ENCODE peak calls at places on chromosomes 11 and 22, in six cellular contexts. C is CD8-positive, alpha-beta memory T cell; H is adrenal gland; J is IMR-90; E is right lobe of liver; U is sigmoid colon. A is an unnamed sample.
A peak's percentile ranks its signal among the peaks of the same experiment; 100 is the strongest.

GRCh38 chr11:93817426-93818348 is 32.7 kb downstream of the VSTM5 start:
- DNase-seq in C (no peak), H (no peak), J (no peak), E (no peak), U (no peak), A (no peak)

GRCh38 chr11:32092581-32093170 is 1.8 kb downstream of the RCN1 start:
- DNase-seq in C (no peak), H (no peak), J (no peak), E (no peak), U (no peak), A (no peak)

GRCh38 chr22:50630376-50630775 is 2.4 kb upstream of the ARSA start:
- DNase-seq in C (no peak), H (no peak), J (no peak), E (no peak), U (no peak), A (peak; percentile 14)

GRCh38 chr11:75352417-75353206 is 1.2 kb upstream of the ARRB1 start:
- DNase-seq in C (no peak), H (no peak), J (no peak), E (peak; percentile 78), U (peak; percentile 82), A (peak; percentile 67)

GRCh38 chr11:72038491-72038890 is 39.8 kb downstream of the IL18BP start:
- DNase-seq in C (no peak), H (peak; percentile 79), J (peak; percentile 72), E (no peak), U (peak; percentile 94), A (peak; percentile 55)

GRCh38 chr11:70661763-70662501 is 263.6 kb downstream of the CTTN start:
- DNase-seq in C (no peak), H (peak; percentile 29), J (peak; percentile 43), E (no peak), U (no peak), A (no peak)

GRCh38 chr22:24506802-24507438 is 11.8 kb downstream of the UPB1 start:
- DNase-seq in C (no peak), H (no peak), J (peak; percentile 45), E (no peak), U (no peak), A (no peak)

GRCh38 chr22:47115518-47115890 is 353.1 kb downstream of the TBC1D22A start:
- DNase-seq in C (no peak), H (no peak), J (no peak), E (peak; percentile 37), U (peak; percentile 57), A (no peak)

GRCh38 chr11:119795231-119795630 is 66.2 kb upstream of the NECTIN1 start:
- DNase-seq in C (no peak), H (no peak), J (peak; percentile 77), E (peak; percentile 28), U (no peak), A (no peak)

GRCh38 chr11:40987895-40988435 is 471.5 kb downstream of the LRRC4C start:
- DNase-seq in C (no peak), H (no peak), J (no peak), E (no peak), U (no peak), A (no peak)

GRCh38 chr22:28911777-28912669 is 28.7 kb downstream of the ZNRF3 start:
- DNase-seq in C (no peak), H (no peak), J (peak; percentile 65), E (no peak), U (peak; percentile 68), A (no peak)

GRCh38 chr11:62130498-62131464 is 7.0 kb downstream of the INCENP start:
- DNase-seq in C (no peak), H (no peak), J (no peak), E (no peak), U (peak; percentile 25), A (peak; percentile 19)

GRCh38 chr22:45777046-45777851 is 105.6 kb downstream of the ATXN10 start:
- DNase-seq in C (no peak), H (no peak), J (peak; percentile 63), E (no peak), U (no peak), A (no peak)

GRCh38 chr11:76604081-76604601 is 66.4 kb downstream of the LRRC32 start:
- DNase-seq in C (no peak), H (no peak), J (no peak), E (no peak), U (no peak), A (no peak)

GRCh38 chr22:28716686-28717085 is 24.9 kb downstream of the CHEK2 start:
- DNase-seq in C (no peak), H (no peak), J (peak; percentile 21), E (no peak), U (no peak), A (no peak)

GRCh38 chr11:60840711-60841430 is 1.0 kb upstream of the CCDC86 start:
- DNase-seq in C (no peak), H (no peak), J (peak; percentile 94), E (no peak), U (peak; percentile 76), A (no peak)

GRCh38 chr11:134402910-134403309 is 9.1 kb downstream of the B3GAT1 start:
- DNase-seq in C (no peak), H (no peak), J (no peak), E (no peak), U (no peak), A (no peak)

GRCh38 chr11:66858186-66858938 is 1.5 kb downstream of the LRFN4 start:
- DNase-seq in C (no peak), H (no peak), J (no peak), E (peak; percentile 62), U (peak; percentile 68), A (no peak)

GRCh38 chr22:45885171-45885840 is 91.7 kb downstream of the WNT7B start:
- DNase-seq in C (no peak), H (peak; percentile 3), J (no peak), E (peak; percentile 45), U (peak; percentile 51), A (no peak)

GRCh38 chr22:48423481-48423901 is 1404.2 kb downstream of the BRD1 start:
- DNase-seq in C (no peak), H (no peak), J (no peak), E (peak; percentile 15), U (no peak), A (no peak)

GRCh38 chr11:65695459-65696241 is 16.4 kb upstream of the KAT5 start:
- DNase-seq in C (no peak), H (no peak), J (no peak), E (no peak), U (no peak), A (peak; percentile 91)

GRCh38 chr11:7571640-7572000 is 57.8 kb downstream of the PPFIBP2 start:
- DNase-seq in C (no peak), H (peak; percentile 77), J (peak; percentile 69), E (peak; percentile 66), U (peak; percentile 73), A (peak; percentile 79)

GRCh38 chr22:17882162-17882561 is 107.9 kb upstream of the BID start:
- DNase-seq in C (no peak), H (no peak), J (no peak), E (no peak), U (no peak), A (no peak)

GRCh38 chr22:17882727-17883126 is 108.5 kb upstream of the BID start:
- DNase-seq in C (no peak), H (no peak), J (no peak), E (no peak), U (no peak), A (no peak)

GRCh38 chr22:17884951-17885350 is 110.7 kb upstream of the BID start:
- DNase-seq in C (no peak), H (no peak), J (peak; percentile 16), E (no peak), U (no peak), A (no peak)

GRCh38 chr22:17884084-17884483 is 109.8 kb upstream of the BID start:
- DNase-seq in C (no peak), H (no peak), J (no peak), E (peak; percentile 92), U (no peak), A (no peak)

DNA sequence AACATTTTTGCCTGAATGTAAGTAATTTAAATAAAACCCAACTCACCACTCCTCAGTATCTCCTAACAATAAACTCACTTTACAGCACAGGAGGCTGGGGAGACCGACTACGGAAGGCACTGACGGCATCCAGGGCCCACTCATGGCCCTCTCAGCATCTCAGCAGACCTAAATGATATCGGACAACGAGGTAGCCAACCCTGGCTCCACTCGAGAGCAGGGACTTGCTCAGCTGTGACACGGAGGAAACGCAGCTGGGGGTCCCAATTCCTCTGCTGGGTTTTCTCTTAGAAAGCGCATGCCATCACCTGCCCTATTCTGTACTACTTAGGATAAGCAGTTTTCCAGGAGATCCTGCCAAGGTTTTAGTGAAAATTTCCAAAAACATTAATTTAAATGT is 109.1 kb upstream of the BID start:
- DNase-seq in C (no peak), H (no peak), J (no peak), E (no peak), U (no peak), A (no peak)
- H3K36me3 ChIP-seq in C (peaks cover 10% of the 10 kb centered on the region), H (peaks cover 53% of the 10 kb centered on the region), J (peaks cover 34% of the 10 kb centered on the region), E (no peaks in the 10 kb centered on the region), U (peaks cover 45% of the 10 kb centered on the region), A (peaks cover 21% of the 10 kb centered on the region)

GRCh38 chr11:121586727-121587126 is 134.0 kb upstream of the SORL1-AS1 start:
- DNase-seq in C (no peak), H (no peak), J (no peak), E (no peak), U (no peak), A (no peak)
- H3K36me3 ChIP-seq in C (peaks cover 64% of the 10 kb centered on the region), H (no peaks in the 10 kb centered on the region), J (no peaks in the 10 kb centered on the region), E (no peaks in the 10 kb centered on the region), U (no peaks in the 10 kb centered on the region), A (peaks cover 56% of the 10 kb centered on the region)

GRCh38 chr11:20363500-20364411 is at the start of gene HTATIP2:
- DNase-seq in C (peak; percentile 77), H (peak; percentile 76), J (peak; percentile 33), E (peak; percentile 85), U (peak; percentile 84), A (peak; percentile 73)
- H3K36me3 ChIP-seq in C (no peaks in the 10 kb centered on the region), H (no peaks in the 10 kb centered on the region), J (no peaks in the 10 kb centered on the region), E (no peaks in the 10 kb centered on the region), U (no peaks in the 10 kb centered on the region), A (no peaks in the 10 kb centered on the region)

GRCh38 chr22:42603427-42603826 is 11.3 kb downstream of the POLDIP3 start:
- DNase-seq in C (no peak), H (no peak), J (no peak), E (no peak), U (no peak), A (no peak)

GRCh38 chr22:42604403-42604802 is 10.3 kb downstream of the POLDIP3 start:
- DNase-seq in C (no peak), H (no peak), J (peak; percentile 28), E (no peak), U (no peak), A (peak; percentile 51)

GRCh38 chr22:42596863-42597530 is 17.7 kb downstream of the POLDIP3 start:
- DNase-seq in C (no peak), H (no peak), J (no peak), E (no peak), U (no peak), A (no peak)

GRCh38 chr22:42602470-42602869 is 12.2 kb downstream of the POLDIP3 start:
- DNase-seq in C (no peak), H (no peak), J (no peak), E (no peak), U (no peak), A (peak; percentile 53)

DNA sequence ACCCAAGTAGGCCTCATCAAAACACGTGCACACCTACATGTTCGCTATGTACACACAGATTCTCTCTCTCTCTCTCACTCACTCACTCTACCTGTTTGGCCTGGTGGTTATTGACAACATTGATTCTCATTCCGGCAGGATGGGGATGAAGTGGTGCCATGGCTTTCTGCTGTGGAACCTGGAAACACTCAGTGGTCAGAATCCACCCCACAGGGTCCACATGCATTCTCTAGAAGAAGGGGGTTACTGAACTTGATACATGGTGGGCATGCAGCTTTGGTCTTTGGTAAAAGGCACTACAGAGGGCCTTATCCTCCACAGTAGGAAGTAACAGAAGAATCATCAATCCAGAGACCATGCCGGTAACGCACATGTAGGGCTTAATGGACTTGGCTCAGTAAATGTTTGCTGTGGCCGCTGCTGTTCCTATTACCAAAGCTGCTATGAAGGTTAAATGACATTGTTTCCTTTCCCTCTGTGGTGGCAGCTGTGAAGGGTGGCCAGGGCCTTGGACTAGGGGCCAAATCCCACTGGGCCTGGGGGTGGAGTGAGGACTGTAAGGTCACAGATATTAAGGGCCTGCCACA is 12.7 kb downstream of the POLDIP3 start:
- DNase-seq in C (no peak), H (peak; percentile 37), J (no peak), E (no peak), U (no peak), A (no peak)
- H3K36me3 ChIP-seq in C (peaks cover 49% of the 10 kb centered on the region), H (peaks cover 57% of the 10 kb centered on the region), J (peaks cover 40% of the 10 kb centered on the region), E (no peaks in the 10 kb centered on the region), U (peaks cover 52% of the 10 kb centered on the region), A (peaks cover 68% of the 10 kb centered on the region)

A was measured in stomach.